ENCODE peak calls at places on chromosome 13, in eight cellular contexts. M is neural progenitor cell, L is lower leg skin, H is fibroblast of mammary gland, N is mucosa of descending colon, K is cardiac fibroblast, U is brain microvascular endothelial cell, R is Peyer's patch. F is an unnamed sample.
A peak's percentile ranks its signal among the peaks of the same experiment; 100 is the strongest.

GRCh38 chr13:91323349-91323748 is 24.1 kb upstream of the MIR17HG start:
- DNase-seq in M (no peak), L (no peak), H (no peak), N (no peak), K (no peak), U (no peak), R (no peak), F (no peak)

GRCh38 chr13:30017880-30018279 is 167.5 kb upstream of the UBL3 start:
- DNase-seq in M (peak; percentile 65), L (no peak), H (no peak), N (no peak), K (no peak), U (no peak), R (no peak), F (no peak)

GRCh38 chr13:36526897-36527296 is 94.6 kb downstream of the CCNA1 start:
- DNase-seq in M (no peak), L (no peak), H (no peak), N (no peak), K (no peak), U (no peak), R (no peak), F (no peak)

GRCh38 chr13:99086149-99086868 is 108.4 kb upstream of the DOCK9 start:
- DNase-seq in M (peak; percentile 87), L (peak; percentile 91), H (peak; percentile 51), N (peak; percentile 82), K (peak; percentile 54), U (peak; percentile 32), R (peak; percentile 83), F (peak; percentile 39)

GRCh38 chr13:93262729-93263128 is 36.1 kb downstream of the GPC6 start:
- DNase-seq in M (no peak), L (no peak), H (peak; percentile 95), N (no peak), K (no peak), U (peak; percentile 27), R (no peak), F (peak; percentile 58)

GRCh38 chr13:102402292-102402691 is 444 bp upstream of the FGF14 start:
- DNase-seq in M (peak; percentile 91), L (peak; percentile 85), H (peak; percentile 79), N (no peak), K (no peak), U (no peak), R (no peak), F (peak; percentile 5)

GRCh38 chr13:66657165-66657895 is 572.8 kb downstream of the PCDH9 start:
- DNase-seq in M (peak; percentile 4), L (peak; percentile 83), H (peak; percentile 99), N (peak; percentile 37), K (peak; percentile 96), U (peak; percentile 99), R (no peak), F (peak; percentile 98)

GRCh38 chr13:35953537-35954206 is 177.5 kb downstream of the DCLK1 start:
- DNase-seq in M (peak; percentile 86), L (peak; percentile 94), H (peak; percentile 94), N (no peak), K (peak; percentile 96), U (peak; percentile 89), R (no peak), F (peak; percentile 95)

GRCh38 chr13:98448642-98448928 is 128.3 kb downstream of the STK24 start:
- DNase-seq in M (no peak), L (no peak), H (no peak), N (no peak), K (no peak), U (no peak), R (no peak), F (no peak)

GRCh38 chr13:40776681-40777165 is 5.7 kb upstream of the MRPS31 start:
- DNase-seq in M (no peak), L (no peak), H (peak; percentile 27), N (peak; percentile 70), K (peak; percentile 32), U (peak; percentile 30), R (no peak), F (no peak)

DNA sequence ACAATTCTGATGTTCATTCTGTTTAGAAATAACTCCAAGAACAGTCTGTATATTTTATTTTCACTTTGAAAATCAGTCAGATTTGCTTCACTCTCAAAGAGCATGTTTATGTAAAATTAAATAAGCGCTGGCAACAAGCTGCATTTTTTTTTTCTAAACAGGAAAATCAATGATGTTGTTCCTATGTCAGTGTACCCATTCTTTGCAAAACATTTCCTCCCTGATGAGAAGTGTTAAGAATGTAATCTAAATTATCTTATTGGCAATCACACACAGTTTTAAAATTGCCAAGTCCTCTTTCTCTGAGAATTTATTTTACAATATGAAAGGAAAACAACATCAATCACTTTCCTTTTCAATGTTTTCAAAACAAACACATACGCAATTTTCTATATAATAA is 333.8 kb downstream of the KCTD12 start:
- DNase-seq in M (no peak), L (no peak), H (no peak), N (no peak), K (peak; percentile 21), U (no peak), R (no peak), F (no peak)
- H3K4me3 ChIP-seq in M (no peak overlapping the region), L (no peak overlapping the region), H (no peak overlapping the region), N (no peak overlapping the region), K (no peak overlapping the region), U (no peak overlapping the region), R (no peak overlapping the region), F (no peak overlapping the region)

GRCh38 chr13:42078113-42078769 is 29.8 kb downstream of the DGKH start:
- DNase-seq in M (peak; percentile 23), L (no peak), H (no peak), N (no peak), K (no peak), U (no peak), R (no peak), F (no peak)
- TF ChIP-seq CTCF in M (peak; percentile 14), L (no peak), H (no peak), N (no peak), K (no peak), U (no peak), R (peak; percentile 19), F (no peak)

GRCh38 chr13:27953671-27954405 is 15.3 kb downstream of the CDX2 start:
- DNase-seq in M (peak; percentile 95), L (peak; percentile 91), H (peak; percentile 57), N (peak; percentile 84), K (peak; percentile 67), U (peak; percentile 23), R (peak; percentile 94), F (peak; percentile 45)

GRCh38 chr13:27955192-27955591 is 13.9 kb downstream of the CDX2 start:
- DNase-seq in M (no peak), L (no peak), H (no peak), N (no peak), K (no peak), U (no peak), R (no peak), F (no peak)

GRCh38 chr13:27954406-27954851 is 14.7 kb downstream of the CDX2 start:
- DNase-seq in M (peak; percentile 71), L (no peak), H (no peak), N (no peak), K (peak; percentile 19), U (no peak), R (peak; percentile 81), F (no peak)

GRCh38 chr13:27956576-27957300 is 12.4 kb downstream of the CDX2 start:
- DNase-seq in M (no peak), L (no peak), H (no peak), N (no peak), K (no peak), U (no peak), R (no peak), F (no peak)

GRCh38 chr13:27952931-27953670 is 16.0 kb downstream of the CDX2 start:
- DNase-seq in M (peak; percentile 36), L (no peak), H (no peak), N (peak; percentile 85), K (no peak), U (no peak), R (peak; percentile 86), F (no peak)
- H3K4me3 ChIP-seq in M (peak overlapping the region; percentile 45), L (peak overlapping the region; percentile 34), H (no peak overlapping the region), N (peak overlapping the region; percentile 42), K (peak overlapping the region; percentile 14), U (no peak overlapping the region), R (peak overlapping the region; percentile 52), F (no peak overlapping the region)

GRCh38 chr13:52449323-52450011 is 967 bp downstream of the VPS36 start:
- DNase-seq in M (no peak), L (no peak), H (no peak), N (no peak), K (no peak), U (no peak), R (no peak), F (no peak)

GRCh38 chr13:52446265-52446664 is 4.2 kb downstream of the VPS36 start:
- DNase-seq in M (no peak), L (no peak), H (no peak), N (no peak), K (peak; percentile 14), U (no peak), R (no peak), F (peak; percentile 11)

GRCh38 chr13:52450012-52450792 is at the start of gene VPS36:
- DNase-seq in M (peak; percentile 98), L (peak; percentile 99), H (peak; percentile 91), N (peak; percentile 97), K (peak; percentile 97), U (peak; percentile 86), R (peak; percentile 98), F (peak; percentile 92)

GRCh38 chr13:52447354-52447753 is 3.1 kb downstream of the VPS36 start:
- DNase-seq in M (no peak), L (no peak), H (no peak), N (no peak), K (no peak), U (no peak), R (no peak), F (no peak)

GRCh38 chr13:52447815-52448552 is 2.5 kb downstream of the VPS36 start:
- DNase-seq in M (peak; percentile 42), L (no peak), H (no peak), N (no peak), K (no peak), U (no peak), R (no peak), F (no peak)
- TF ChIP-seq CTCF in M (no peak), L (no peak), H (no peak), N (no peak), K (no peak), U (no peak), R (no peak), F (no peak)

GRCh38 chr13:110400786-110401533 is 93.9 kb downstream of the COL4A2 start:
- DNase-seq in M (no peak), L (no peak), H (peak; percentile 99), N (no peak), K (peak; percentile 96), U (no peak), R (no peak), F (peak; percentile 90)
- H3K4me3 ChIP-seq in M (no peak overlapping the region), L (no peak overlapping the region), H (no peak overlapping the region), N (no peak overlapping the region), K (no peak overlapping the region), U (no peak overlapping the region), R (no peak overlapping the region), F (no peak overlapping the region)

DNA sequence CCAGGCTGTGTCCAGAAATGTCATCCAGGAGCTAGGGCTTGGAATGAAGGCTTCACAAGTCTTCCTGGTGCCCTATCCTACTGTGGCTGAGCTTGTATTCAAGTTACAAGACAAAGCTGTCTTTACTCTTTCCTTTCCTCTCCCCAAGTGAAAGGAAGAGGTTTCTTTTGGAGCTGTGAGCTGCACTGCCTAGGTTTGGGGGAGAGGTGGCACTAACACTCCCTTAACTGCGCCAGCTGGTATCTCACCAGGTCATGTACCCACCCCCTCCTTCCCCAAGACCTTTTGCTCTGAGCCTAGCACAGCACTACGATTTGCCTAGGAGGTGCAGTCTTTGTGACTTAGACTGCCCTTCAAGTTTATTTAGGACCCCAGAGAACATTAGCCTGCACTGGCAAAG is 2053.6 kb upstream of the PRR20A start:
- DNase-seq in M (no peak), L (no peak), H (no peak), N (no peak), K (no peak), U (no peak), R (no peak), F (no peak)
- TF ChIP-seq CTCF in M (peak; percentile 19), L (no peak), H (no peak), N (no peak), K (no peak), U (no peak), R (no peak), F (no peak)

GRCh38 chr13:24763596-24764275 is at the start of gene RNF17:
- DNase-seq in M (no peak), L (no peak), H (no peak), N (no peak), K (no peak), U (no peak), R (no peak), F (no peak)
- H3K4me3 ChIP-seq in M (no peak within 1 kb of the TSS), L (no peak within 1 kb of the TSS), H (no peak within 1 kb of the TSS), N (no peak within 1 kb of the TSS), K (no peak within 1 kb of the TSS), U (peak within 1 kb of the TSS; percentile 16), R (no peak within 1 kb of the TSS), F (no peak within 1 kb of the TSS)